ENCODE peak calls at places on chromosomes 12 and 14, in eight cellular contexts. O is mammary epithelial cell; I is NCI-H2081; M is NCI-H2029 treated with DMSO at 0.1 percent for 48 hours; A is fibroblast of the aortic adventitia; Q is T-helper 2 cell treated with Interferon-gamma antibody and Interleukin-4, amounts not matched to agents 5 μg/mL and 100 μg/mL, for 36 hours; W is lower leg skin; V is H1. J is an unnamed sample.

GRCh38 chr12:54229624-54230212 is 40.9 kb upstream of the SMUG1 start:
- DNase-seq in O (peak), I (no peak), M (no peak), A (peak), Q (no peak), W (no peak), V (no peak), J (peak)

GRCh38 chr12:89731614-89732013 is 23.0 kb upstream of the ATP2B1 start:
- DNase-seq in O (peak), I (no peak), M (no peak), A (peak), Q (no peak), W (no peak), V (no peak), J (peak)

GRCh38 chr14:93333631-93334095 is 827 bp upstream of the BTBD7 start:
- DNase-seq in O (no peak), I (no peak), M (no peak), A (no peak), Q (no peak), W (no peak), V (no peak), J (no peak)

GRCh38 chr14:78737116-78737515 is 566.9 kb downstream of the NRXN3 start:
- DNase-seq in O (no peak), I (no peak), M (no peak), A (no peak), Q (no peak), W (no peak), V (no peak), J (no peak)

GRCh38 chr14:102508774-102509743 is 517 bp downstream of the ANKRD9 start:
- DNase-seq in O (no peak), I (no peak), M (no peak), A (peak), Q (no peak), W (peak), V (no peak), J (no peak)

GRCh38 chr12:116152268-116152667 is 125.2 kb downstream of the MED13L start:
- DNase-seq in O (no peak), I (no peak), M (no peak), A (peak), Q (no peak), W (no peak), V (no peak), J (peak)

GRCh38 chr14:24135584-24135833 is 485 bp upstream of the PSME1 start:
- DNase-seq in O (no peak), I (no peak), M (no peak), A (no peak), Q (no peak), W (no peak), V (no peak), J (no peak)

GRCh38 chr14:35211067-35211466 is 81.1 kb upstream of the PSMA6 start:
- DNase-seq in O (no peak), I (no peak), M (no peak), A (no peak), Q (no peak), W (no peak), V (no peak), J (no peak)

GRCh38 chr12:53325539-53326061 is 4.2 kb upstream of the AAAS start:
- DNase-seq in O (no peak), I (no peak), M (no peak), A (no peak), Q (peak), W (peak), V (peak), J (no peak)

GRCh38 chr12:11855993-11856374 is 206.5 kb downstream of the ETV6 start:
- DNase-seq in O (no peak), I (peak), M (peak), A (no peak), Q (no peak), W (no peak), V (no peak), J (no peak)

GRCh38 chr14:82419933-82420332 is 886.3 kb upstream of the SEL1L start:
- DNase-seq in O (no peak), I (no peak), M (no peak), A (no peak), Q (no peak), W (no peak), V (no peak), J (no peak)

GRCh38 chr14:101241807-101242278 is 319.5 kb upstream of the DIO3 start:
- DNase-seq in O (no peak), I (no peak), M (no peak), A (no peak), Q (no peak), W (peak), V (peak), J (no peak)

GRCh38 chr14:57871487-57872080 is 5.7 kb upstream of the SLC35F4 start:
- DNase-seq in O (peak), I (peak), M (no peak), A (peak), Q (peak), W (no peak), V (peak), J (peak)

GRCh38 chr12:38175538-38175937 is 141.0 kb upstream of the ALG10B start:
- DNase-seq in O (peak), I (no peak), M (no peak), A (no peak), Q (no peak), W (no peak), V (no peak), J (no peak)

GRCh38 chr12:66387067-66387466 is 84.8 kb downstream of the HELB start:
- DNase-seq in O (no peak), I (no peak), M (no peak), A (no peak), Q (no peak), W (no peak), V (no peak), J (no peak)

GRCh38 chr14:68363841-68364711 is 428.8 kb downstream of the ZFP36L1 start:
- DNase-seq in O (no peak), I (no peak), M (no peak), A (no peak), Q (no peak), W (peak), V (peak), J (peak)

GRCh38 chr12:16555630-16556029 is 50.3 kb downstream of the LMO3 start:
- DNase-seq in O (peak), I (no peak), M (no peak), A (peak), Q (no peak), W (no peak), V (no peak), J (no peak)

GRCh38 chr14:91872517-91873470 is 5.5 kb upstream of the TC2N start:
- DNase-seq in O (peak), I (no peak), M (peak), A (peak), Q (no peak), W (peak), V (no peak), J (no peak)

GRCh38 chr12:2137707-2138106 is 84.9 kb downstream of the CACNA1C start:
- DNase-seq in O (no peak), I (no peak), M (no peak), A (peak), Q (no peak), W (peak), V (no peak), J (no peak)

GRCh38 chr14:65334765-65335411 is 77.6 kb upstream of the FUT8 start:
- DNase-seq in O (no peak), I (no peak), M (no peak), A (no peak), Q (no peak), W (peak), V (peak), J (no peak)

GRCh38 chr14:100544506-100545141 is 42.6 kb downstream of the BEGAIN start:
- DNase-seq in O (no peak), I (no peak), M (no peak), A (no peak), Q (no peak), W (no peak), V (no peak), J (no peak)

GRCh38 chr14:63517354-63517753 is 25.8 kb downstream of the PPP2R5E start:
- DNase-seq in O (no peak), I (no peak), M (no peak), A (no peak), Q (no peak), W (no peak), V (no peak), J (no peak)